ENCODE peak calls at places on chromosome 2, in eight cellular contexts. E is HepG2, A is heart left ventricle, Q is adrenal gland, L is uterus, M is Peyer's patch, B is tibial nerve, D is stomach. C is an unnamed sample.

GRCh38 chr2:5673148-5673860 is 18.9 kb upstream of the SOX11 start:
- DNase-seq in E (no peak), A (no peak), Q (no peak), L (no peak), M (no peak), B (no peak), D (no peak), C (no peak)

GRCh38 chr2:107927034-107927534 is 59.2 kb upstream of the SLC5A7 start:
- DNase-seq in E (no peak), A (no peak), Q (no peak), L (no peak), M (no peak), B (no peak), D (no peak), C (no peak)

GRCh38 chr2:120824246-120824645 is 88.6 kb downstream of the GLI2 start:
- DNase-seq in E (no peak), A (peak), Q (no peak), L (no peak), M (no peak), B (no peak), D (no peak), C (no peak)

GRCh38 chr2:188668017-188668663 is 306.0 kb upstream of the COL3A1 start:
- DNase-seq in E (no peak), A (no peak), Q (no peak), L (peak), M (no peak), B (no peak), D (no peak), C (no peak)

GRCh38 chr2:108412995-108413726 is 35.4 kb downstream of the SULT1C4 start:
- DNase-seq in E (peak), A (no peak), Q (no peak), L (no peak), M (no peak), B (no peak), D (no peak), C (no peak)

GRCh38 chr2:188598551-188598950 is 306.9 kb downstream of the GULP1 start:
- DNase-seq in E (peak), A (no peak), Q (peak), L (peak), M (no peak), B (no peak), D (no peak), C (no peak)

GRCh38 chr2:23492941-23493340 is 108.0 kb downstream of the KLHL29 start:
- DNase-seq in E (no peak), A (no peak), Q (peak), L (no peak), M (no peak), B (no peak), D (no peak), C (peak)

GRCh38 chr2:48170281-48170680 is 264.0 kb upstream of the FBXO11 start:
- DNase-seq in E (no peak), A (no peak), Q (no peak), L (no peak), M (no peak), B (no peak), D (no peak), C (no peak)

GRCh38 chr2:14306268-14306950 is 326.1 kb upstream of the LRATD1 start:
- DNase-seq in E (no peak), A (no peak), Q (no peak), L (no peak), M (no peak), B (no peak), D (no peak), C (no peak)

GRCh38 chr2:178280261-178280852 is 86.0 kb downstream of the OSBPL6 start:
- DNase-seq in E (peak), A (no peak), Q (peak), L (peak), M (no peak), B (no peak), D (no peak), C (no peak)

GRCh38 chr2:191155608-191156071 is 4.8 kb upstream of the STAT4 start:
- DNase-seq in E (no peak), A (no peak), Q (no peak), L (no peak), M (no peak), B (no peak), D (no peak), C (no peak)

GRCh38 chr2:149661844-149662243 is 74.3 kb upstream of the MMADHC start:
- DNase-seq in E (no peak), A (no peak), Q (peak), L (no peak), M (no peak), B (no peak), D (peak), C (no peak)

GRCh38 chr2:135271006-135271405 is 218.9 kb downstream of the RAB3GAP1 start:
- DNase-seq in E (no peak), A (no peak), Q (no peak), L (no peak), M (no peak), B (no peak), D (no peak), C (no peak)

DNA sequence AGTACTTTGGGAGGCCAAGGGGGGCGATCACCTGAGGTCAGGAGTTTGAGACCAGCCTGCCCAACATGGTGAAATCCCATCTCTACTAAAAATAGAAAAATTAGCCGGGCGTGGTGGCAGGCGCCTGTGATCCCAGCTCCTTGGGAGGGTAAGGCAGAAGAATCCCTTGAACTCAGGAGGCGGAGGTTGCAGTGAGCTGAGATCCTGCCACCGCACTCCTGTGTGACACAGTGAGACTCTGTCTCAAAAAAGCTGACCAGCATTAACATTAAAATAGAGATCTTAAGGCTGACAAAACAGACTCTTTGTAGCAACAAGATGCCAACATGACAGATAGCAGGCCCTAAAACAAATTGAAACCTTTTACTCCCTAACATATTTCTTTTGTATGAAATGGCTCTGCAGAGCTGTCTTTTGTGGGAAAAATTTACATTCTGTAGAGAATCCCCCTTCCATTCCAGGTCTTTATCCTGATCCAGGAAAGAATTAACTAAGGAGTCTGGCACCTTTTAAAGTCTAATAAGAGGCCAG is 213.9 kb downstream of the RAB3GAP1 start:
- DNase-seq in E (no peak), A (no peak), Q (no peak), L (no peak), M (no peak), B (no peak), D (no peak), C (no peak)
- H3K4me3 ChIP-seq in E (no peak), A (no peak), Q (no peak), L (no peak), M (no peak), B (no peak), D (no peak), C (no peak)

GRCh38 chr2:96485751-96486643 is 19.2 kb downstream of the NEURL3 start:
- DNase-seq in E (peak), A (peak), Q (peak), L (peak), M (peak), B (no peak), D (peak), C (no peak)
- TF ChIP-seq POLR2A in E (no peak), A (peak), Q (peak), L (peak), M (peak), B (peak), D (no peak), C (no peak)

GRCh38 chr2:100606740-100607343 is 44.0 kb downstream of the PDCL3 start:
- DNase-seq in E (peak), A (no peak), Q (no peak), L (no peak), M (no peak), B (no peak), D (no peak), C (no peak)
- H3K4me3 ChIP-seq in E (peak), A (no peak), Q (no peak), L (no peak), M (no peak), B (no peak), D (no peak), C (no peak)

DNA sequence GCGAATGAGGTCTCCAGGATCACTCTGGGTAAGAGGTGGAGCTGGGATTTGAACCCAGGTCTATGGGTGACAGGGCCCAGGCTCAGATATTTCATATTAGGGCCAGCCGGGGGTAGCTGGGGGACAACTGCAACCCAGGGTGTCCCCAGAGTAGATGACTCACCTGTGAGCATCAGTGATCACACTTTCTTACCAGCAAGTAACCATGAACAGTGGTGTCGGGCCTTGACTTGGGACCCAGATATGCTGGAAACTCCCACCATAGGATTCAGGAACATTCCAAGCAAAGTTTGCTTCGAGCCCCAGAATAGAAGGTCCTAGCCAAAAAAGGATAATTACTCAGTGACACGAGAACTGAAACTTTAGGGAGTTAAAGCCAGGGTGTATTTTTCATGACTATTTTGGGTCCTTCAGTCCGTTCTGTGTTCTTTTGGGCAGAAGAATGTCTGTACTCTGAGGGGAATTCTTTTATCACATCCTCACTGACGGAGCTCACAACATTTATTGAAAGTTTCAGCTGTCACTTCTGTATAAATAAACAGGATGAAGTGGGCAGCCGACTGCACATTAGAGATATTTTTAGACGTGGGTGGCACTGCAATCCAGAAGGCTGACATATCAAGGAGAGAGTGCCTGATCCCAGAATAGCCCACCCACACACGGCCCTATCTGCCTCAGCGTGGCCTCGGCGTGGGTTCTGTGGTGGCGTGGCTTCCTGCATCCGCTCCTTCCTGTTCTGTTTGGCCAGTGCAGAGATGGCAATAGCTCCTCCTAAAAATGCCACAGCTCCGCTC is 45.6 kb downstream of the RAMP1 start:
- DNase-seq in E (no peak), A (no peak), Q (peak), L (peak), M (no peak), B (no peak), D (no peak), C (no peak)
- TF ChIP-seq POLR2A in E (no peak), A (peak), Q (no peak), L (peak), M (no peak), B (no peak), D (no peak), C (no peak)

GRCh38 chr2:25339791-25340339 is 1.9 kb downstream of the DNMT3A start:
- DNase-seq in E (peak), A (no peak), Q (peak), L (peak), M (peak), B (peak), D (peak), C (no peak)
- H3K4me3 ChIP-seq in E (peak), A (peak), Q (no peak), L (peak), M (peak), B (peak), D (peak), C (no peak)

GRCh38 chr2:217421834-217422233 is 562.0 kb upstream of the TNP1 start:
- DNase-seq in E (no peak), A (no peak), Q (no peak), L (no peak), M (no peak), B (no peak), D (no peak), C (no peak)
- TF ChIP-seq POLR2A in E (no peak), A (no peak), Q (no peak), L (no peak), M (no peak), B (no peak), D (no peak), C (no peak)

GRCh38 chr2:27079233-27080139 is 1.1 kb downstream of the EMILIN1 start:
- DNase-seq in E (no peak), A (no peak), Q (no peak), L (no peak), M (no peak), B (no peak), D (no peak), C (no peak)
- H3K4me3 ChIP-seq in E (peak), A (peak), Q (no peak), L (peak), M (peak), B (peak), D (peak), C (peak)

C was measured in lower leg skin.